ENCODE peak calls at places on chromosomes 5 and 9, in four cellular contexts. F is C1 segment of cervical spinal cord; W is non-pigmented ciliary epithelial cell; I is stimulated activated CD8-positive, alpha-beta memory T cell treated with anti-CD3 and anti-CD28 coated beads, Interleukin-2, amount 100 ng/mL, for 48 hours. G is an unnamed sample.

GRCh38 chr5:133977161-133977787 is 8.8 kb upstream of the C5orf15 start:
- DNase-seq in I (no peak), W (no peak), F (no peak), G (no peak)

GRCh38 chr5:146007270-146007669 is 70.9 kb downstream of the SH3RF2 start:
- DNase-seq in W (no peak), I (no peak), F (no peak), G (no peak)

GRCh38 chr9:79812507-79813261 is 240.9 kb downstream of the TLE4 start:
- DNase-seq in F (no peak), I (no peak), W (no peak), G (no peak)

GRCh38 chr5:72134226-72134625 is 27.0 kb downstream of the MAP1B start:
- DNase-seq in F (no peak), I (no peak), W (peak; percentile 38), G (no peak)

GRCh38 chr5:127599321-127599720 is 49.6 kb upstream of the CTXN3 start:
- DNase-seq in I (no peak), W (no peak), F (no peak), G (no peak)

GRCh38 chr5:126755593-126755992 is 21.3 kb upstream of the LMNB1 start:
- DNase-seq in F (no peak), W (no peak), I (no peak), G (no peak)

GRCh38 chr5:141420855-141421488 is at the start of gene PCDHGA11:
- DNase-seq in I (no peak), F (no peak), W (no peak), G (peak; percentile 44)

GRCh38 chr5:137733922-137734695 is 1.8 kb downstream of the KLHL3 start:
- DNase-seq in F (no peak), I (no peak), W (no peak), G (no peak)

GRCh38 chr5:179967489-179967888 is 59.8 kb upstream of the TBC1D9B start:
- DNase-seq in F (no peak), W (no peak), I (no peak), G (no peak)

GRCh38 chr5:93150311-93151012 is 430.6 kb downstream of the NR2F1-AS1 start:
- DNase-seq in F (no peak), W (no peak), I (no peak), G (no peak)

GRCh38 chr9:121200346-121200745 is 1.3 kb downstream of the RAB14 start:
- DNase-seq in W (no peak), I (no peak), F (no peak), G (no peak)

GRCh38 chr5:34526682-34527305 is 129.3 kb upstream of the RAI14 start:
- DNase-seq in W (no peak), F (no peak), I (no peak), G (no peak)

GRCh38 chr9:71094708-71095251 is 26.6 kb downstream of the TRPM3 start:
- DNase-seq in I (no peak), W (no peak), F (no peak), G (no peak)

GRCh38 chr5:72301557-72301956 is 18.5 kb downstream of the MRPS27 start:
- DNase-seq in W (no peak), F (no peak), I (no peak), G (no peak)

GRCh38 chr5:78930742-78931141 is 54.4 kb downstream of the ARSB start:
- DNase-seq in I (no peak), W (peak; percentile 51), F (no peak), G (no peak)

GRCh38 chr9:17117372-17117771 is 17.5 kb upstream of the CNTLN start:
- DNase-seq in W (no peak), I (no peak), F (no peak), G (no peak)

GRCh38 chr5:150484964-150485769 is 22.8 kb upstream of the NDST1 start:
- DNase-seq in W (no peak), I (no peak), F (no peak), G (no peak)

GRCh38 chr9:34684816-34685215 is 6.3 kb downstream of the CCL19 start:
- DNase-seq in W (no peak), F (no peak), I (no peak), G (no peak)

GRCh38 chr5:169020102-169020501 is 280.8 kb downstream of the SLIT3 start:
- DNase-seq in I (no peak), F (no peak), W (no peak), G (no peak)

GRCh38 chr9:128101231-128101641 is 26.3 kb downstream of the PTGES2 start:
- DNase-seq in F (no peak), W (no peak), I (no peak), G (no peak)

GRCh38 chr9:77016526-77017504 is 2.6 kb upstream of the FOXB2 start:
- DNase-seq in I (no peak), F (no peak), W (no peak), G (no peak)

GRCh38 chr9:89592963-89593775 is 11.6 kb upstream of the GADD45G start:
- DNase-seq in W (no peak), I (no peak), F (no peak), G (no peak)

GRCh38 chr9:86099695-86100364 is 472 bp upstream of the GOLM1 start:
- DNase-seq in W (no peak), F (no peak), I (no peak), G (no peak)

GRCh38 chr5:72920690-72921089 is 35.2 kb upstream of the FCHO2 start:
- DNase-seq in W (no peak), I (no peak), F (no peak), G (no peak)

GRCh38 chr9:112170235-112170634 is 4.9 kb downstream of the SUSD1 start:
- DNase-seq in I (no peak), F (no peak), W (no peak), G (no peak)

GRCh38 chr5:178279026-178279722 is 46.6 kb upstream of the PHYKPL start:
- DNase-seq in I (no peak), F (no peak), W (no peak), G (no peak)

GRCh38 chr5:170746952-170747340 is 36.6 kb upstream of the GABRP start:
- DNase-seq in I (no peak), F (no peak), W (no peak), G (no peak)

GRCh38 chr5:66209350-66209749 is 65.2 kb downstream of the SREK1 start:
- DNase-seq in W (no peak), I (no peak), F (no peak), G (no peak)

GRCh38 chr5:41415242-41415641 is 95.2 kb downstream of the PLCXD3 start:
- DNase-seq in F (no peak), I (no peak), W (no peak), G (no peak)

GRCh38 chr5:16937023-16937379 is 913 bp upstream of the MYO10 start:
- DNase-seq in W (no peak), F (no peak), I (no peak), G (no peak)

GRCh38 chr9:36166150-36166927 is 2.8 kb upstream of the CCIN start:
- DNase-seq in I (peak; percentile 70), F (peak; percentile 63), W (peak; percentile 41), G (peak; percentile 93)